ENCODE peak calls at places on chromosomes 1 and 21, in nine cellular contexts. T is Kasumi-1; E is IMR-90; D is AG04450; J is naive thymus-derived CD8-positive, alpha-beta T cell; M is SK-N-SH; X is NCI-H2081; I is progenitor cell of endocrine pancreas; U is tibial artery. C is an unnamed sample.

GRCh38 chr1:145926706-145927072 is 595 bp downstream of the RBM8A start:
- DNase-seq in U (no peak), M (no peak), J (no peak), T (no peak), E (no peak), I (no peak), D (no peak), X (peak), C (no peak)

GRCh38 chr1:155043259-155043658 is 7.9 kb upstream of the ADAM15 start:
- DNase-seq in E (no peak), I (no peak), D (no peak), T (no peak), M (no peak), X (no peak), J (no peak), U (no peak), C (no peak)

GRCh38 chr1:28256197-28256827 is 3.0 kb upstream of the SESN2 start:
- DNase-seq in E (no peak), I (no peak), D (no peak), M (no peak), X (no peak), T (no peak), U (no peak), J (no peak), C (no peak)

GRCh38 chr1:97017895-97018294 is 296.3 kb downstream of the PTBP2 start:
- DNase-seq in J (no peak), T (no peak), X (no peak), U (no peak), E (no peak), I (no peak), M (no peak), D (no peak), C (no peak)

GRCh38 chr1:48790397-48790796 is 13.7 kb upstream of the BEND5 start:
- DNase-seq in D (no peak), T (no peak), X (no peak), I (no peak), E (no peak), J (no peak), U (no peak), M (no peak), C (no peak)

GRCh38 chr21:44927587-44928461 is 7.1 kb upstream of the ITGB2 start:
- DNase-seq in X (no peak), J (peak), D (no peak), U (peak), T (peak), E (peak), I (no peak), M (no peak), C (peak)

GRCh38 chr1:64563958-64564565 is 94.1 kb downstream of the CACHD1 start:
- DNase-seq in M (no peak), J (no peak), T (no peak), E (no peak), I (no peak), U (no peak), X (no peak), D (no peak), C (no peak)

GRCh38 chr1:98391175-98391574 is 270.3 kb upstream of the SNX7 start:
- DNase-seq in I (no peak), M (no peak), T (no peak), D (no peak), X (no peak), U (no peak), E (no peak), J (no peak), C (no peak)

GRCh38 chr1:33683913-33684312 is 180.0 kb upstream of the HMGB4 start:
- DNase-seq in D (no peak), T (no peak), M (peak), I (no peak), U (no peak), X (no peak), J (no peak), E (no peak), C (no peak)

GRCh38 chr1:61699893-61700851 is 24.8 kb downstream of the TM2D1 start:
- DNase-seq in M (no peak), J (no peak), T (no peak), X (no peak), E (no peak), I (no peak), U (no peak), D (no peak), C (no peak)

GRCh38 chr1:3119748-3120524 is 50.9 kb downstream of the PRDM16 start:
- DNase-seq in T (no peak), I (no peak), X (no peak), M (no peak), J (no peak), D (no peak), E (no peak), U (no peak), C (no peak)

GRCh38 chr1:112803906-112804762 is 89.0 kb upstream of the PPM1J start:
- DNase-seq in U (peak), D (peak), E (peak), I (peak), M (peak), X (peak), T (peak), J (peak), C (peak)

GRCh38 chr1:3598051-3598471 is 13.2 kb downstream of the MEGF6 start:
- DNase-seq in D (no peak), E (no peak), I (no peak), M (no peak), T (no peak), X (no peak), U (no peak), J (no peak), C (no peak)

GRCh38 chr1:224237094-224237881 is 54.2 kb downstream of the DEGS1 start:
- DNase-seq in T (no peak), M (no peak), E (no peak), X (no peak), D (no peak), J (no peak), U (peak), I (no peak), C (no peak)

GRCh38 chr1:51969038-51969705 is 21.3 kb downstream of the RAB3B start:
- DNase-seq in E (peak), M (no peak), T (no peak), J (no peak), I (no peak), D (peak), U (no peak), X (no peak), C (no peak)

GRCh38 chr1:164895026-164895907 is 336.3 kb downstream of the PBX1 start:
- DNase-seq in I (no peak), U (no peak), T (no peak), J (no peak), M (no peak), D (no peak), X (no peak), E (no peak), C (no peak)